ENCODE peak calls at places on chromosomes 13 and 19, in five cellular contexts. H, E, P, Q and T are unnamed samples.

GRCh38 chr19:34974631-34975030 is 10.6 kb upstream of the ZNF792 start:
- DNase-seq in E (peak), Q (no peak), P (no peak), H (no peak), T (no peak)

GRCh38 chr19:50567052-50567841 is 988 bp downstream of the LRRC4B start:
- DNase-seq in Q (peak), H (no peak), E (no peak), P (no peak), T (no peak)

GRCh38 chr19:51333836-51334460 is 8.0 kb downstream of the VSIG10L start:
- DNase-seq in Q (no peak), P (no peak), E (no peak), H (no peak), T (no peak)

GRCh38 chr13:113597386-113598080 is 13.0 kb downstream of the TFDP1 start:
- DNase-seq in E (no peak), P (no peak), Q (peak), H (no peak), T (no peak)

GRCh38 chr19:50912727-50913716 is 1.8 kb upstream of the KLK4 start:
- DNase-seq in P (no peak), E (peak), H (no peak), Q (no peak), T (no peak)

GRCh38 chr13:45702088-45702487 is at the start of gene CBY2:
- DNase-seq in P (no peak), Q (no peak), H (no peak), E (no peak), T (no peak)

GRCh38 chr13:44575741-44576395 is at the start of gene TSC22D1:
- DNase-seq in H (peak), E (peak), P (peak), Q (peak), T (peak)

GRCh38 chr13:64239372-64239771 is 2823.7 kb upstream of the PCDH20 start:
- DNase-seq in H (no peak), Q (no peak), E (peak), P (no peak), T (no peak)

GRCh38 chr13:29883941-29884518 is 33.6 kb upstream of the UBL3 start:
- DNase-seq in E (no peak), H (no peak), Q (no peak), P (peak), T (no peak)

GRCh38 chr13:109155301-109155761 is 525.9 kb downstream of the MYO16 start:
- DNase-seq in H (no peak), Q (no peak), E (peak), P (no peak), T (no peak)

GRCh38 chr19:10603873-10604459 is 16.9 kb upstream of the AP1M2 start:
- DNase-seq in E (no peak), Q (peak), H (no peak), P (no peak), T (peak)

GRCh38 chr13:93535256-93535655 is 308.6 kb downstream of the GPC6 start:
- DNase-seq in H (no peak), Q (no peak), E (peak), P (no peak), T (no peak)

GRCh38 chr13:95643814-95644598 is 500 bp downstream of the DZIP1 start:
- DNase-seq in H (no peak), P (peak), E (peak), Q (no peak), T (no peak)

GRCh38 chr13:30569901-30570576 is 47.7 kb upstream of the USPL1 start:
- DNase-seq in P (peak), Q (no peak), E (peak), H (peak), T (no peak)

GRCh38 chr13:57627663-57628062 is 3.9 kb upstream of the PCDH17 start:
- DNase-seq in E (peak), H (no peak), P (no peak), Q (no peak), T (no peak)

GRCh38 chr19:19447536-19448237 is 42.2 kb downstream of the GATAD2A start:
- DNase-seq in H (no peak), Q (peak), P (no peak), E (peak), T (no peak)

GRCh38 chr19:50647879-50648615 is 1.2 kb upstream of the C19orf81 start:
- DNase-seq in Q (no peak), P (no peak), H (no peak), E (no peak), T (no peak)

GRCh38 chr13:74206061-74206561 is 71.9 kb upstream of the KLF12 start:
- DNase-seq in H (no peak), P (no peak), Q (no peak), E (peak), T (no peak)

GRCh38 chr19:55552206-55552605 is 6.9 kb upstream of the SBK3 start:
- DNase-seq in Q (no peak), P (no peak), H (no peak), E (no peak), T (no peak)

GRCh38 chr19:38004100-38004504 is 97.1 kb downstream of the SIPA1L3 start:
- DNase-seq in E (peak), P (no peak), Q (no peak), H (peak), T (no peak)

DNA sequence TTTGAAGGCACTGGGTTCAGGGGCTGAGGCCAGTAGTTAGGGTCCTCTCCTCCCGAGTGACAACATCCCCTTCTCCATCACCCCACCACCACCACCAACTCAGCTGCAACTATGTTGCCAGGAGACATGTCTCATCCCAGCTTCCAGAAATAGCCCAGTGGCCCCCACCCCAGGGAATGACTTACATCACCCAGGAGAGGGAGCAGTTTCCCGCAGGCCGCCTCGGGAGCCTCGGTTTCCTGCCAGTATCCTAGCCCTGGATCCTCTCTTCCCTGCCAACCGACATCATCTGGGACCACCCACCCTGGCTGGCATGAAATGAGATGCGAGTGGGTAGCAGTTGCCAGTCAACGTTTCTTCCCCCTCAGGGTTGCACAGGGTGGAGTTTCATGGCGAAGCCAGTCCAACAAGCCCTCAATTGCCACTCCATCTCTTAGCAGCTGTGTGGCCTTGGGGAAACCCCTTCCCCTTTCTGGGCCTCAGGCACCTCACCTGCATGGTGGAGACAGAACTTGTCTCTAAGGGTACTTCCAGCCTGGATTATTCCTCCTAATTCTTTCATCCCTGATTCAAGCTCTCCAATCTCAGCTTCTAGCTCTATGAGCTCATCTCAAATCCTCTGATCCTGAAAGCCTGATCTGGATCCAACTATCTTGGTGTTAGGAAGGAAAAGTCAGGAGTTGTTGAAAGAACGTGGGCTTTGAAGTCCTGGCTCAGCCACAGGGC is 3.9 kb upstream of the GSK3A start:
- DNase-seq in H (peak), P (peak), E (peak), Q (no peak), T (peak)
- H3K27ac ChIP-seq in H (no peak), P (peak), E (peak), Q (no peak), T (no peak)

GRCh38 chr13:33322474-33322827 is 36.9 kb upstream of the STARD13 start:
- DNase-seq in E (peak), H (peak), P (no peak), Q (no peak), T (no peak)

GRCh38 chr13:33323766-33324525 is 38.4 kb upstream of the STARD13 start:
- DNase-seq in H (no peak), P (no peak), E (peak), Q (no peak), T (no peak)

GRCh38 chr13:33319859-33320258 is 34.3 kb upstream of the STARD13 start:
- DNase-seq in H (no peak), E (no peak), P (no peak), Q (no peak), T (no peak)

GRCh38 chr13:33322965-33323668 is 37.6 kb upstream of the STARD13 start:
- DNase-seq in Q (no peak), H (no peak), P (no peak), E (no peak), T (no peak)

GRCh38 chr13:33321686-33322473 is 36.3 kb upstream of the STARD13 start:
- DNase-seq in E (peak), H (no peak), Q (no peak), P (no peak), T (no peak)
- H3K27ac ChIP-seq in E (peak), H (no peak), Q (no peak), P (peak), T (no peak)

DNA sequence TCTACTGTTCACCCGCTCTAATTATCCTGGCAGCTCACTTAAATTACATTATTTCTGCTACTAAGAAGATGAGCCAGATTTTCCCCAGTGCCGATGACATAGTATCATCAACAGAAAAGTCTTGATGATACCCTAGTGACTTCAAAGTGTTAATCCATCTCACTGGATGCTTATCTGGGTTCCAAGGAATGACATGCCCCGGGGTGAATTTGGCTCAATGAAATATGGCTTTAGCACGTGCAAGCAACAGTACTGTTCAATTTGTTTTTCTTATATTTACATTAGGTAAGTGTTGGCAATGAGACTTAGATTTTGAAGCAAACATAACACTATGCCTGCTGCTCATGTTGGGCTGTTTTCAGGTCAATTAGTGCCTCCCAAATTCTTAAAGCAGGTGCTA is 548.2 kb upstream of the SLITRK1 start:
- DNase-seq in H (no peak), E (peak), Q (no peak), P (no peak), T (no peak)
- H3K27ac ChIP-seq in H (no peak), E (peak), Q (no peak), P (no peak), T (no peak)

DNA sequence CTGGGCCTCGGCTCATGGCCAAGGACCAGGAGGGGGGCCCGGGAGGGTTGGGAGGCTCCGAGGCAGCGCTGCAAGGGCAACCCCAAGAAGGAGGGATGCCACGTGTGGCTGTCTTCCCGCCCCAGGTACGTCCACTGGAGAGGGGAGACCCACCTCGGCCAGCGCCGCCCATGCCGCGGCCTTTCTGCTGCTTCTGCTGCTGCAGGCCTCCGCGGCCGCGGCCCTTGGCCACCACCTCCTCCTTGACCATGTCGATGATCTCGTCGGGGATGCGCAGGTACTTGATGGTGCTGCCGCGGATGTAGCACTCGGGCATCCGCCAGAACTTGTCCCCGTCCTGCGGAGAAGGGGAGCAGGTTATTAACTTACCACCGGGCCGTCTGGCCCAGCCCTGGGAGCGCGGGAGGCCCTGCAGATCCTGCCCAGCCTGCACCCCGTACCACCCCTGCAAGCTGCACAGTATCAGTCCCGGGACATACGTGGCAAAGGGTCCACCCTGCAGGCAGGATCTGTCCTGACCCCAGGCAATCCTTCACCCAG is 13.3 kb downstream of the LSM4 start:
- DNase-seq in Q (no peak), H (no peak), E (no peak), P (no peak), T (no peak)
- H3K27ac ChIP-seq in Q (no peak), H (no peak), E (no peak), P (peak), T (no peak)